ENCODE peak calls at places on chromosome 2, in six cellular contexts. E, J, T, L, M and C are unnamed samples.

GRCh38 chr2:42812899-42813479 is 20.6 kb upstream of the HAAO start:
- DNase-seq in E (no peak), J (no peak), M (no peak), T (no peak), L (no peak), C (peak)

GRCh38 chr2:182077451-182078142 is 91.9 kb downstream of the PPP1R1C start:
- DNase-seq in M (peak), T (peak), J (no peak), E (peak), L (no peak), C (peak)

GRCh38 chr2:127606594-127607398 is 39.2 kb upstream of the GPR17 start:
- DNase-seq in J (peak), L (no peak), T (peak), E (no peak), M (no peak), C (no peak)

GRCh38 chr2:197179744-197180498 is 130.7 kb downstream of the ANKRD44 start:
- DNase-seq in J (no peak), M (peak), E (no peak), L (peak), T (peak), C (peak)

GRCh38 chr2:127864877-127865276 is 6.9 kb upstream of the POLR2D start:
- DNase-seq in J (no peak), L (no peak), E (no peak), M (no peak), T (no peak), C (no peak)

GRCh38 chr2:46803911-46804670 is 111.5 kb downstream of the MCFD2 start:
- DNase-seq in E (no peak), T (no peak), M (peak), L (no peak), J (no peak), C (peak)

GRCh38 chr2:232632904-232633412 is 446 bp upstream of the EFHD1 start:
- DNase-seq in M (peak), L (peak), E (no peak), T (peak), J (no peak), C (no peak)

GRCh38 chr2:102238039-102238756 is 51.4 kb downstream of the IL1RL2 start:
- DNase-seq in J (no peak), M (peak), E (no peak), L (no peak), T (peak), C (peak)

GRCh38 chr2:156326488-156326887 is 6.0 kb downstream of the NR4A2 start:
- DNase-seq in J (no peak), E (no peak), M (no peak), T (no peak), L (no peak), C (no peak)

GRCh38 chr2:172169611-172170010 is 66.9 kb upstream of the DLX2 start:
- DNase-seq in E (no peak), J (no peak), L (no peak), T (no peak), M (no peak), C (no peak)

GRCh38 chr2:25872134-25872533 is 6.2 kb downstream of the ASXL2 start:
- DNase-seq in E (no peak), J (no peak), L (no peak), T (no peak), M (no peak), C (no peak)

GRCh38 chr2:158300394-158300793 is 156.2 kb downstream of the CCDC148 start:
- DNase-seq in E (no peak), L (no peak), M (no peak), J (no peak), T (no peak), C (no peak)

GRCh38 chr2:98565941-98566340 is 42.4 kb downstream of the COA5 start:
- DNase-seq in T (no peak), E (no peak), M (no peak), J (no peak), L (no peak), C (no peak)

GRCh38 chr2:7237476-7237875 is 320.3 kb downstream of the RNF144A start:
- DNase-seq in J (no peak), T (no peak), E (no peak), L (no peak), M (no peak), C (no peak)

GRCh38 chr2:67012165-67012564 is 385.0 kb upstream of the ETAA1 start:
- DNase-seq in L (no peak), E (no peak), M (no peak), T (no peak), J (no peak), C (no peak)

GRCh38 chr2:143071185-143071876 is 57.9 kb upstream of the ARHGAP15 start:
- DNase-seq in L (no peak), T (no peak), M (peak), E (no peak), J (no peak), C (no peak)
- H3K4me3 ChIP-seq in L (no peak), T (no peak), M (no peak), E (no peak), J (no peak), C (no peak)

DNA sequence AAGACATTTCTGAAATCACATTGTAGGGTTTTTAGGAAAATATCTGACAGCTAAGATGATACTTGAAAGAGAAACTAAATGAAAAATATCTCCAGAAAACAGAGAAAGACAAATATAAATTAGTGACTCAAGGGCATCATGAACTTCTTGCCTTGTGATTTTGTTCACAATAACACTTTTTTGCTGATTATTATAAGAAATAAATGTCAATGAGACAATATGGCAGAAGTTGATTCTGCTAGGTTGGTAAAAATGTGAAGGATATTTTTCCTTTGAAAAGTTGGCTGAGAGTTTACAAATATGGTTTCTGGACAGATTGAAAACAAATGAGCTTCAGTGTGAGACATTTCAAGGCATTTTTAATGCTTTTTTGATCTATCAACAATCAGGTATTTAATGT is 1631.2 kb upstream of the ACVR2A start:
- DNase-seq in T (no peak), E (no peak), M (no peak), J (no peak), L (no peak), C (no peak)
- H3K4me3 ChIP-seq in T (no peak), E (no peak), M (no peak), J (no peak), L (no peak), C (no peak)

GRCh38 chr2:227804970-227805369 is 8.7 kb upstream of the CCL20 start:
- DNase-seq in T (no peak), J (no peak), M (peak), E (no peak), L (no peak), C (no peak)
- H3K4me3 ChIP-seq in T (no peak), J (no peak), M (no peak), E (no peak), L (no peak), C (no peak)

DNA sequence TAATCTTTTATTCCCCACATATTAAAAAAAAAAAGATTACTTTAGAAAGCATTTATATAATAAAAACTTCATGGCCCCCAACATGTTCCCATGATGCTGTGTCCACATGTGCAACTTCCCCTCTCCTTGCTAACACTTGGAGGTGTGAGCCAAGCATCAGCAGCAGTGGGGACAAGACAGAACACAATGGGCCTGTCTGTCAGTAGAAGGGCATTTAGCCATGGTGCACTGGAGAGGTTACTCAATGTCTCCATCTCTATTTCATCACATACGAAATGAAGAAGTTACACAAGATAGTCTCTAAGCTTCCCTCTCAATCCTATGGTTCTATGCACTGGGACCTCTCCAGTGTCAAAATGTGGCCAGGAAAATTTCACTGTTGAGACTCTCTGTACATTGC is 2.5 kb downstream of the VIT start:
- DNase-seq in T (peak), J (no peak), M (no peak), L (no peak), E (no peak), C (peak)
- H3K4me3 ChIP-seq in T (no peak), J (no peak), M (no peak), L (no peak), E (no peak), C (no peak)

GRCh38 chr2:30422437-30422805 is 24.6 kb upstream of the LCLAT1 start:
- DNase-seq in M (peak), E (peak), L (no peak), J (no peak), T (peak), C (no peak)
- H3K4me3 ChIP-seq in M (no peak), E (peak), L (no peak), J (no peak), T (no peak), C (no peak)

GRCh38 chr2:150232321-150232720 is 255.1 kb downstream of the RND3 start:
- DNase-seq in E (no peak), T (no peak), M (no peak), J (no peak), L (no peak), C (no peak)

GRCh38 chr2:150232871-150233270 is 254.6 kb downstream of the RND3 start:
- DNase-seq in M (no peak), E (no peak), T (no peak), L (no peak), J (no peak), C (no peak)

GRCh38 chr2:150230004-150230403 is 257.5 kb downstream of the RND3 start:
- DNase-seq in E (no peak), M (no peak), J (no peak), L (no peak), T (no peak), C (no peak)

GRCh38 chr2:150230616-150231015 is 256.9 kb downstream of the RND3 start:
- DNase-seq in T (no peak), J (no peak), E (no peak), L (no peak), M (no peak), C (no peak)

GRCh38 chr2:150234787-150235512 is 252.5 kb downstream of the RND3 start:
- DNase-seq in E (no peak), L (no peak), M (peak), T (no peak), J (no peak), C (peak)
- H3K4me3 ChIP-seq in E (no peak), L (no peak), M (peak), T (no peak), J (no peak), C (peak)

GRCh38 chr2:54570321-54570881 is 114.3 kb downstream of the SPTBN1 start:
- DNase-seq in T (no peak), E (no peak), J (no peak), L (no peak), M (peak), C (peak)
- H3K4me3 ChIP-seq in T (no peak), E (peak), J (no peak), L (no peak), M (no peak), C (no peak)